ENCODE peak calls at places on chromosomes 2 and 18, in seven cellular contexts. One of them, this sample, is unnamed.

GRCh38 chr2:121826036-121826435 is 70.6 kb downstream of the TSN start:
- DNase-seq in psoas muscle: no peak
- DNase-seq in stimulated activated CD8-positive, alpha-beta memory T cell treated with anti-CD3 and anti-CD28 coated beads, Interleukin-2, amount 100 ng/mL, for 1 hour: no peak
- DNase-seq in AG04449: no peak
- DNase-seq in EL: no peak
- DNase-seq in GM18507: no peak
- DNase-seq in NCI-H82: peak; percentile 6
- DNase-seq in this sample: no peak

GRCh38 chr2:54957321-54957999 is 92.8 kb downstream of the RTN4 start:
- DNase-seq in psoas muscle: no peak
- DNase-seq in stimulated activated CD8-positive, alpha-beta memory T cell treated with anti-CD3 and anti-CD28 coated beads, Interleukin-2, amount 100 ng/mL, for 1 hour: no peak
- DNase-seq in AG04449: no peak
- DNase-seq in EL: no peak
- DNase-seq in GM18507: no peak
- DNase-seq in NCI-H82: peak; percentile 82
- DNase-seq in this sample: no peak

GRCh38 chr18:70256994-70257393 is 31.9 kb upstream of the SOCS6 start:
- DNase-seq in psoas muscle: no peak
- DNase-seq in stimulated activated CD8-positive, alpha-beta memory T cell treated with anti-CD3 and anti-CD28 coated beads, Interleukin-2, amount 100 ng/mL, for 1 hour: no peak
- DNase-seq in AG04449: no peak
- DNase-seq in EL: no peak
- DNase-seq in GM18507: no peak
- DNase-seq in NCI-H82: no peak
- DNase-seq in this sample: no peak

GRCh38 chr2:216687646-216688045 is 7.7 kb downstream of the IGFBP5 start:
- DNase-seq in psoas muscle: no peak
- DNase-seq in stimulated activated CD8-positive, alpha-beta memory T cell treated with anti-CD3 and anti-CD28 coated beads, Interleukin-2, amount 100 ng/mL, for 1 hour: no peak
- DNase-seq in AG04449: no peak
- DNase-seq in EL: peak; percentile 29
- DNase-seq in GM18507: no peak
- DNase-seq in NCI-H82: peak; percentile 63
- DNase-seq in this sample: peak; percentile 20

GRCh38 chr2:68741238-68741637 is 6.6 kb downstream of the ARHGAP25 start:
- DNase-seq in psoas muscle: no peak
- DNase-seq in stimulated activated CD8-positive, alpha-beta memory T cell treated with anti-CD3 and anti-CD28 coated beads, Interleukin-2, amount 100 ng/mL, for 1 hour: no peak
- DNase-seq in AG04449: no peak
- DNase-seq in EL: no peak
- DNase-seq in GM18507: no peak
- DNase-seq in NCI-H82: no peak
- DNase-seq in this sample: no peak

GRCh38 chr2:134336936-134337335 is 83.1 kb downstream of the MGAT5 start:
- DNase-seq in psoas muscle: no peak
- DNase-seq in stimulated activated CD8-positive, alpha-beta memory T cell treated with anti-CD3 and anti-CD28 coated beads, Interleukin-2, amount 100 ng/mL, for 1 hour: no peak
- DNase-seq in AG04449: no peak
- DNase-seq in EL: no peak
- DNase-seq in GM18507: no peak
- DNase-seq in NCI-H82: no peak
- DNase-seq in this sample: no peak

GRCh38 chr2:30764021-30764800 is 43.0 kb downstream of the CAPN13 start:
- DNase-seq in psoas muscle: no peak
- DNase-seq in stimulated activated CD8-positive, alpha-beta memory T cell treated with anti-CD3 and anti-CD28 coated beads, Interleukin-2, amount 100 ng/mL, for 1 hour: no peak
- DNase-seq in AG04449: no peak
- DNase-seq in EL: no peak
- DNase-seq in GM18507: no peak
- DNase-seq in NCI-H82: no peak
- DNase-seq in this sample: no peak

GRCh38 chr2:27683390-27684071 is 19.8 kb downstream of the SLC4A1AP start:
- DNase-seq in psoas muscle: peak; percentile 79
- DNase-seq in stimulated activated CD8-positive, alpha-beta memory T cell treated with anti-CD3 and anti-CD28 coated beads, Interleukin-2, amount 100 ng/mL, for 1 hour: peak; percentile 60
- DNase-seq in AG04449: peak; percentile 36
- DNase-seq in EL: peak; percentile 89
- DNase-seq in GM18507: peak; percentile 53
- DNase-seq in NCI-H82: peak; percentile 97
- DNase-seq in this sample: peak; percentile 54

GRCh38 chr2:23803275-23803964 is 123.5 kb downstream of the ATAD2B start:
- DNase-seq in psoas muscle: no peak
- DNase-seq in stimulated activated CD8-positive, alpha-beta memory T cell treated with anti-CD3 and anti-CD28 coated beads, Interleukin-2, amount 100 ng/mL, for 1 hour: no peak
- DNase-seq in AG04449: no peak
- DNase-seq in EL: peak; percentile 62
- DNase-seq in GM18507: no peak
- DNase-seq in NCI-H82: no peak
- DNase-seq in this sample: no peak

GRCh38 chr2:218162817-218163216 is 3.9 kb downstream of the CXCR1 start:
- DNase-seq in psoas muscle: no peak
- DNase-seq in stimulated activated CD8-positive, alpha-beta memory T cell treated with anti-CD3 and anti-CD28 coated beads, Interleukin-2, amount 100 ng/mL, for 1 hour: no peak
- DNase-seq in AG04449: no peak
- DNase-seq in EL: no peak
- DNase-seq in GM18507: no peak
- DNase-seq in NCI-H82: no peak
- DNase-seq in this sample: no peak

GRCh38 chr2:200702646-200703118 is 109.0 kb upstream of the BZW1 start:
- DNase-seq in psoas muscle: no peak
- DNase-seq in stimulated activated CD8-positive, alpha-beta memory T cell treated with anti-CD3 and anti-CD28 coated beads, Interleukin-2, amount 100 ng/mL, for 1 hour: no peak
- DNase-seq in AG04449: no peak
- DNase-seq in EL: no peak
- DNase-seq in GM18507: no peak
- DNase-seq in NCI-H82: no peak
- DNase-seq in this sample: no peak

GRCh38 chr2:120798569-120799215 is 63.0 kb downstream of the GLI2 start:
- DNase-seq in psoas muscle: no peak
- DNase-seq in stimulated activated CD8-positive, alpha-beta memory T cell treated with anti-CD3 and anti-CD28 coated beads, Interleukin-2, amount 100 ng/mL, for 1 hour: no peak
- DNase-seq in AG04449: no peak
- DNase-seq in EL: no peak
- DNase-seq in GM18507: no peak
- DNase-seq in NCI-H82: peak; percentile 80
- DNase-seq in this sample: no peak

GRCh38 chr2:158004131-158004530 is 97.5 kb upstream of the UPP2 start:
- DNase-seq in psoas muscle: no peak
- DNase-seq in stimulated activated CD8-positive, alpha-beta memory T cell treated with anti-CD3 and anti-CD28 coated beads, Interleukin-2, amount 100 ng/mL, for 1 hour: no peak
- DNase-seq in AG04449: no peak
- DNase-seq in EL: peak; percentile 22
- DNase-seq in GM18507: no peak
- DNase-seq in NCI-H82: no peak
- DNase-seq in this sample: no peak

GRCh38 chr2:177573120-177573519 is 180.5 kb downstream of the AGPS start:
- DNase-seq in psoas muscle: no peak
- DNase-seq in stimulated activated CD8-positive, alpha-beta memory T cell treated with anti-CD3 and anti-CD28 coated beads, Interleukin-2, amount 100 ng/mL, for 1 hour: no peak
- DNase-seq in AG04449: no peak
- DNase-seq in EL: no peak
- DNase-seq in GM18507: no peak
- DNase-seq in NCI-H82: peak; percentile 15
- DNase-seq in this sample: no peak

GRCh38 chr2:101294861-101295260 is 13.6 kb downstream of the RNF149 start:
- DNase-seq in psoas muscle: no peak
- DNase-seq in stimulated activated CD8-positive, alpha-beta memory T cell treated with anti-CD3 and anti-CD28 coated beads, Interleukin-2, amount 100 ng/mL, for 1 hour: no peak
- DNase-seq in AG04449: no peak
- DNase-seq in EL: no peak
- DNase-seq in GM18507: no peak
- DNase-seq in NCI-H82: no peak
- DNase-seq in this sample: no peak

GRCh38 chr2:44897406-44897805 is 44.1 kb upstream of the SIX3 start:
- DNase-seq in psoas muscle: no peak
- DNase-seq in stimulated activated CD8-positive, alpha-beta memory T cell treated with anti-CD3 and anti-CD28 coated beads, Interleukin-2, amount 100 ng/mL, for 1 hour: no peak
- DNase-seq in AG04449: no peak
- DNase-seq in EL: no peak
- DNase-seq in GM18507: no peak
- DNase-seq in NCI-H82: peak; percentile 42
- DNase-seq in this sample: no peak

GRCh38 chr2:33577660-33578059 is 21.4 kb downstream of the FAM98A start:
- DNase-seq in psoas muscle: no peak
- DNase-seq in stimulated activated CD8-positive, alpha-beta memory T cell treated with anti-CD3 and anti-CD28 coated beads, Interleukin-2, amount 100 ng/mL, for 1 hour: no peak
- DNase-seq in AG04449: no peak
- DNase-seq in EL: no peak
- DNase-seq in GM18507: no peak
- DNase-seq in NCI-H82: no peak
- DNase-seq in this sample: no peak

GRCh38 chr2:197464180-197464579 is 10.8 kb downstream of the COQ10B start:
- DNase-seq in psoas muscle: no peak
- DNase-seq in stimulated activated CD8-positive, alpha-beta memory T cell treated with anti-CD3 and anti-CD28 coated beads, Interleukin-2, amount 100 ng/mL, for 1 hour: no peak
- DNase-seq in AG04449: no peak
- DNase-seq in EL: peak; percentile 37
- DNase-seq in GM18507: no peak
- DNase-seq in NCI-H82: no peak
- DNase-seq in this sample: no peak

GRCh38 chr2:30127016-30127893 is 19.6 kb upstream of the YPEL5 start:
- DNase-seq in psoas muscle: no peak
- DNase-seq in stimulated activated CD8-positive, alpha-beta memory T cell treated with anti-CD3 and anti-CD28 coated beads, Interleukin-2, amount 100 ng/mL, for 1 hour: no peak
- DNase-seq in AG04449: no peak
- DNase-seq in EL: peak; percentile 55
- DNase-seq in GM18507: no peak
- DNase-seq in NCI-H82: no peak
- DNase-seq in this sample: no peak

GRCh38 chr18:76374330-76375281 is 120.4 kb downstream of the ZNF516 start:
- DNase-seq in psoas muscle: no peak
- DNase-seq in stimulated activated CD8-positive, alpha-beta memory T cell treated with anti-CD3 and anti-CD28 coated beads, Interleukin-2, amount 100 ng/mL, for 1 hour: no peak
- DNase-seq in AG04449: no peak
- DNase-seq in EL: no peak
- DNase-seq in GM18507: no peak
- DNase-seq in NCI-H82: no peak
- DNase-seq in this sample: no peak

GRCh38 chr18:69689081-69689759 is 258.5 kb downstream of the CD226 start:
- DNase-seq in psoas muscle: no peak
- DNase-seq in stimulated activated CD8-positive, alpha-beta memory T cell treated with anti-CD3 and anti-CD28 coated beads, Interleukin-2, amount 100 ng/mL, for 1 hour: no peak
- DNase-seq in AG04449: no peak
- DNase-seq in EL: no peak
- DNase-seq in GM18507: no peak
- DNase-seq in NCI-H82: no peak
- DNase-seq in this sample: no peak

GRCh38 chr18:67788315-67788714 is 271.8 kb upstream of the DSEL start:
- DNase-seq in psoas muscle: no peak
- DNase-seq in stimulated activated CD8-positive, alpha-beta memory T cell treated with anti-CD3 and anti-CD28 coated beads, Interleukin-2, amount 100 ng/mL, for 1 hour: no peak
- DNase-seq in AG04449: no peak
- DNase-seq in EL: no peak
- DNase-seq in GM18507: no peak
- DNase-seq in NCI-H82: no peak
- DNase-seq in this sample: no peak

GRCh38 chr18:570256-570655 is 9.9 kb upstream of the CETN1 start:
- DNase-seq in psoas muscle: no peak
- DNase-seq in stimulated activated CD8-positive, alpha-beta memory T cell treated with anti-CD3 and anti-CD28 coated beads, Interleukin-2, amount 100 ng/mL, for 1 hour: no peak
- DNase-seq in AG04449: no peak
- DNase-seq in EL: no peak
- DNase-seq in GM18507: no peak
- DNase-seq in NCI-H82: no peak
- DNase-seq in this sample: no peak

GRCh38 chr2:236171213-236172201 is 3.3 kb upstream of the GBX2 start:
- DNase-seq in psoas muscle: no peak
- DNase-seq in stimulated activated CD8-positive, alpha-beta memory T cell treated with anti-CD3 and anti-CD28 coated beads, Interleukin-2, amount 100 ng/mL, for 1 hour: no peak
- DNase-seq in AG04449: no peak
- DNase-seq in EL: no peak
- DNase-seq in GM18507: no peak
- DNase-seq in NCI-H82: no peak
- DNase-seq in this sample: no peak

This sample was measured in uterus.